ENCODE peak calls at places on chromosomes 11 and 22, in four cellular contexts. J is H54; C is stimulated activated naive B cell treated with anti-CD40 and anti-IgM and Interleukin-4, amounts not matched to agents 10 μg/mL and 1 μg/mL and 100 μg/mL, for 72 hours; L is activated CD8-positive, alpha-beta memory T cell treated with anti-CD3 and anti-CD28 coated beads, Interleukin-2, amount 50 U/mL, for 4 hours. B is an unnamed sample.

GRCh38 chr11:117144477-117145392 is 648 bp downstream of the PAFAH1B2 start:
- DNase-seq in L (no peak), J (peak), C (peak), B (peak)

GRCh38 chr11:6203327-6203726 is 2.0 kb upstream of the C11orf42 start:
- DNase-seq in J (no peak), L (no peak), C (no peak), B (no peak)

GRCh38 chr11:1918436-1919315 is 827 bp upstream of the TNNT3 start:
- DNase-seq in J (no peak), C (no peak), L (no peak), B (no peak)

GRCh38 chr11:19951558-19952083 is 208.7 kb downstream of the DBX1 start:
- DNase-seq in J (no peak), C (peak), L (no peak), B (peak)

GRCh38 chr11:38598413-38598812 is 2000.4 kb upstream of the RAG2 start:
- DNase-seq in J (no peak), L (no peak), C (no peak), B (no peak)

GRCh38 chr11:126336065-126336464 is 19.4 kb upstream of the ST3GAL4 start:
- DNase-seq in C (no peak), L (no peak), J (no peak), B (no peak)

GRCh38 chr11:59010693-59011092 is 71.4 kb downstream of the GLYATL1 start:
- DNase-seq in C (no peak), J (no peak), L (no peak), B (no peak)

GRCh38 chr11:2909145-2909914 is 19.9 kb downstream of the PHLDA2 start:
- DNase-seq in C (no peak), L (no peak), J (no peak), B (no peak)

GRCh38 chr11:433111-433510 is 8.7 kb downstream of the ANO9 start:
- DNase-seq in J (no peak), L (no peak), C (no peak), B (no peak)

GRCh38 chr22:47218671-47219070 is 456.2 kb downstream of the TBC1D22A start:
- DNase-seq in C (no peak), J (no peak), L (no peak), B (no peak)

GRCh38 chr11:61021661-61022212 is 50.3 kb downstream of the CD6 start:
- DNase-seq in J (no peak), L (peak), C (no peak), B (no peak)

GRCh38 chr11:7098235-7098832 is 9.5 kb downstream of the RBMXL2 start:
- DNase-seq in J (peak), C (peak), L (no peak), B (peak)

GRCh38 chr11:132943737-132944556 is 588.4 kb downstream of the OPCML start:
- DNase-seq in C (no peak), L (no peak), J (no peak), B (no peak)

GRCh38 chr22:38843716-38844660 is at the start of gene NPTXR:
- DNase-seq in L (peak), J (peak), C (no peak), B (no peak)

GRCh38 chr11:69509381-69509780 is 27.9 kb downstream of the LINC01488 start:
- DNase-seq in C (no peak), L (no peak), J (no peak), B (no peak)

GRCh38 chr22:30144391-30144790 is 64.1 kb downstream of the HORMAD2 start:
- DNase-seq in C (no peak), J (no peak), L (no peak), B (no peak)

GRCh38 chr22:26589367-26589844 is 526 bp downstream of the TPST2 start:
- DNase-seq in C (peak), L (peak), J (peak), B (peak)

GRCh38 chr11:67252831-67253239 is 13.4 kb upstream of the GRK2 start:
- DNase-seq in C (no peak), J (no peak), L (no peak), B (no peak)

GRCh38 chr22:38953577-38954413 is 3.6 kb upstream of the APOBEC3A start:
- DNase-seq in C (peak), J (no peak), L (peak), B (peak)

GRCh38 chr11:125772834-125773505 is 5.7 kb downstream of the PATE2 start:
- DNase-seq in J (no peak), C (no peak), L (no peak), B (no peak)

GRCh38 chr22:28670153-28670552 is 9.5 kb downstream of the TTC28 start:
- DNase-seq in J (no peak), C (no peak), L (no peak), B (no peak)

GRCh38 chr11:35322321-35322979 is 96.9 kb downstream of the SLC1A2 start:
- DNase-seq in L (no peak), J (no peak), C (no peak), B (no peak)

GRCh38 chr11:64918056-64918455 is 1.0 kb upstream of the ATG2A start:
- DNase-seq in L (no peak), J (no peak), C (no peak), B (no peak)

GRCh38 chr11:10398525-10398924 is 56.5 kb upstream of the AMPD3 start:
- DNase-seq in C (no peak), L (no peak), J (no peak), B (no peak)

GRCh38 chr11:77136074-77136473 is 8.0 kb downstream of the MYO7A start:
- DNase-seq in L (no peak), J (peak), C (no peak), B (no peak)

GRCh38 chr11:25349537-25349936 is 852.7 kb downstream of the LUZP2 start:
- DNase-seq in L (no peak), J (no peak), C (no peak), B (no peak)

GRCh38 chr11:129331217-129331616 is 44.4 kb upstream of the BARX2 start:
- DNase-seq in L (no peak), C (no peak), J (no peak), B (no peak)

GRCh38 chr11:16013649-16014275 is 342.6 kb downstream of the SOX6 start:
- DNase-seq in J (no peak), L (no peak), C (no peak), B (no peak)

GRCh38 chr22:31036671-31037550 is 44.2 kb upstream of the SMTN start:
- DNase-seq in L (no peak), C (no peak), J (peak), B (no peak)

GRCh38 chr11:72037554-72038311 is 39.0 kb downstream of the IL18BP start:
- DNase-seq in C (no peak), L (no peak), J (no peak), B (no peak)

GRCh38 chr11:2302844-2303626 is 1.2 kb downstream of the TSPAN32 start:
- DNase-seq in C (no peak), L (no peak), J (no peak), B (no peak)

GRCh38 chr11:20003357-20003756 is 156.9 kb downstream of the DBX1 start:
- DNase-seq in J (no peak), C (no peak), L (no peak), B (no peak)

GRCh38 chr11:134604886-134605285 is 192.8 kb upstream of the B3GAT1 start:
- DNase-seq in C (no peak), J (no peak), L (no peak), B (no peak)

GRCh38 chr11:20065040-20065805 is 95.1 kb downstream of the DBX1 start:
- DNase-seq in J (no peak), L (no peak), C (no peak), B (no peak)

GRCh38 chr11:124897681-124898680 is at the start of gene ROBO4:
- DNase-seq in J (no peak), C (no peak), L (no peak), B (peak)

GRCh38 chr11:124938206-124938765 is 2.4 kb upstream of the HEPACAM start:
- DNase-seq in J (no peak), L (no peak), C (no peak), B (no peak)